ENCODE peak calls at places on chromosomes 16 and 17, in nine cellular contexts. One of them, this sample, is unnamed.

GRCh38 chr16:69520800-69521602 is 44.8 kb upstream of the NFAT5 start:
- DNase-seq in A549: no peak
- DNase-seq in H1: no peak
- DNase-seq in ovary: no peak
- DNase-seq in H54: no peak
- DNase-seq in uterus: no peak
- DNase-seq in spleen: no peak
- DNase-seq in body of pancreas: no peak
- DNase-seq in Peyer's patch: no peak
- DNase-seq in this sample: no peak

GRCh38 chr16:68448360-68448970 is at the start of gene SMPD3:
- DNase-seq in A549: peak
- DNase-seq in H1: peak
- DNase-seq in ovary: peak
- DNase-seq in H54: peak
- DNase-seq in uterus: peak
- DNase-seq in spleen: peak
- DNase-seq in body of pancreas: peak
- DNase-seq in Peyer's patch: peak
- DNase-seq in this sample: peak

GRCh38 chr17:1461193-1461944 is 5.3 kb upstream of the CRK start:
- DNase-seq in A549: no peak
- DNase-seq in H1: no peak
- DNase-seq in ovary: no peak
- DNase-seq in H54: no peak
- DNase-seq in uterus: no peak
- DNase-seq in spleen: no peak
- DNase-seq in body of pancreas: no peak
- DNase-seq in Peyer's patch: no peak
- DNase-seq in this sample: no peak

GRCh38 chr16:80671281-80671849 is 130.6 kb downstream of the DYNLRB2 start:
- DNase-seq in A549: no peak
- DNase-seq in H1: no peak
- DNase-seq in ovary: no peak
- DNase-seq in H54: no peak
- DNase-seq in uterus: no peak
- DNase-seq in spleen: no peak
- DNase-seq in body of pancreas: no peak
- DNase-seq in Peyer's patch: no peak
- DNase-seq in this sample: no peak

GRCh38 chr16:11528053-11528452 is 58.7 kb downstream of the LITAF start:
- DNase-seq in A549: no peak
- DNase-seq in H1: no peak
- DNase-seq in ovary: no peak
- DNase-seq in H54: no peak
- DNase-seq in uterus: no peak
- DNase-seq in spleen: no peak
- DNase-seq in body of pancreas: no peak
- DNase-seq in Peyer's patch: no peak
- DNase-seq in this sample: no peak

GRCh38 chr17:8436169-8436932 is 667 bp downstream of the NDEL1 start:
- DNase-seq in A549: peak
- DNase-seq in H1: no peak
- DNase-seq in ovary: peak
- DNase-seq in H54: peak
- DNase-seq in uterus: peak
- DNase-seq in spleen: peak
- DNase-seq in body of pancreas: peak
- DNase-seq in Peyer's patch: peak
- DNase-seq in this sample: peak

GRCh38 chr16:79758615-79759346 is 158.2 kb upstream of the MAF start:
- DNase-seq in A549: peak
- DNase-seq in H1: no peak
- DNase-seq in ovary: no peak
- DNase-seq in H54: no peak
- DNase-seq in uterus: no peak
- DNase-seq in spleen: no peak
- DNase-seq in body of pancreas: no peak
- DNase-seq in Peyer's patch: no peak
- DNase-seq in this sample: no peak

GRCh38 chr17:61570118-61570517 is 20.9 kb downstream of the NACA2 start:
- DNase-seq in A549: no peak
- DNase-seq in H1: no peak
- DNase-seq in ovary: no peak
- DNase-seq in H54: no peak
- DNase-seq in uterus: no peak
- DNase-seq in spleen: no peak
- DNase-seq in body of pancreas: no peak
- DNase-seq in Peyer's patch: no peak
- DNase-seq in this sample: no peak

GRCh38 chr17:60091109-60091508 is 12.4 kb upstream of the HEATR6 start:
- DNase-seq in A549: no peak
- DNase-seq in H1: no peak
- DNase-seq in ovary: no peak
- DNase-seq in H54: no peak
- DNase-seq in uterus: no peak
- DNase-seq in spleen: no peak
- DNase-seq in body of pancreas: no peak
- DNase-seq in Peyer's patch: no peak
- DNase-seq in this sample: no peak

GRCh38 chr16:82045471-82046178 is 10.6 kb downstream of the HSD17B2 start:
- DNase-seq in A549: no peak
- DNase-seq in H1: no peak
- DNase-seq in ovary: no peak
- DNase-seq in H54: no peak
- DNase-seq in uterus: no peak
- DNase-seq in spleen: no peak
- DNase-seq in body of pancreas: no peak
- DNase-seq in Peyer's patch: no peak
- DNase-seq in this sample: no peak

GRCh38 chr16:31063843-31064611 is 10.0 kb downstream of the ZNF668 start:
- DNase-seq in A549: no peak
- DNase-seq in H1: no peak
- DNase-seq in ovary: no peak
- DNase-seq in H54: no peak
- DNase-seq in uterus: no peak
- DNase-seq in spleen: no peak
- DNase-seq in body of pancreas: no peak
- DNase-seq in Peyer's patch: peak
- DNase-seq in this sample: no peak

GRCh38 chr17:69302682-69303081 is 24.3 kb downstream of the ABCA5 start:
- DNase-seq in A549: no peak
- DNase-seq in H1: no peak
- DNase-seq in ovary: no peak
- DNase-seq in H54: no peak
- DNase-seq in uterus: no peak
- DNase-seq in spleen: no peak
- DNase-seq in body of pancreas: no peak
- DNase-seq in Peyer's patch: no peak
- DNase-seq in this sample: no peak

GRCh38 chr17:27384261-27384701 is 72.0 kb upstream of the KSR1 start:
- DNase-seq in A549: peak
- DNase-seq in H1: no peak
- DNase-seq in ovary: no peak
- DNase-seq in H54: peak
- DNase-seq in uterus: peak
- DNase-seq in spleen: no peak
- DNase-seq in body of pancreas: peak
- DNase-seq in Peyer's patch: no peak
- DNase-seq in this sample: no peak

GRCh38 chr17:81384929-81385319 is 10.3 kb upstream of the BAHCC1 start:
- DNase-seq in A549: no peak
- DNase-seq in H1: no peak
- DNase-seq in ovary: peak
- DNase-seq in H54: no peak
- DNase-seq in uterus: peak
- DNase-seq in spleen: no peak
- DNase-seq in body of pancreas: no peak
- DNase-seq in Peyer's patch: no peak
- DNase-seq in this sample: no peak

DNA sequence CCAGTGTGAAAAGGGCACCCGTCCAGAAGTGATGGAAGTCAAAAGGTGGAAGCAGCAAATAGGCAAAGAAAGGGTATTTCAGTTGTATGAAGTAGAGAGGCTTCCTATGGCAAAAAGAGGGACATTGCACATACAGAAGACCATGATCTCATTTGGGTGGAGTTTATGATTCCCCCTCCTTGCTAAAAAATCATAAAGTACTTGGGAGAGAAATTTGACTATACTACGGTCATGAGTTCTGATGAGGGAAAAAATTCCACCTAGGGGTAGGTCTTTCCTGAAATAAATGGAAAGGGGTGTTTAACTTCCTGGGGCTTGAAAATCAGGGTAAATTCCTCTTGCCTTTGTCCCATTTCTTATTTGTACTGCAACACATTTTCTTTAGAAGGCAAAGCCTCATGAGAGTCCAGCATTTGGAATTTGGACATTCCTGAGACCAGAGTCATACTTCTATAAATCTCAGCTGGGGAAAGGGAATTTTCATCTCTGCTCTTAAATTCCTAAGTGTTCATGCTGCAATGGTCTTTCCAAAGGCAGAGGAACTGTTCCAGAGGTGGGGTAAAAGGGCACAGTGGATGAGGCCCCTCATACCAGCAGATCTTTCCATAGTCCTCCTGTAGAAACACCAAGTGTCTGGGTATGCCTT is 5.8 kb downstream of the LYRM1 start:
- DNase-seq in A549: no peak
- DNase-seq in H1: no peak
- DNase-seq in ovary: no peak
- DNase-seq in H54: no peak
- DNase-seq in uterus: peak
- DNase-seq in spleen: no peak
- DNase-seq in body of pancreas: no peak
- DNase-seq in Peyer's patch: no peak
- DNase-seq in this sample: no peak
- TF ChIP-seq POLR2A in A549: no peak
- TF ChIP-seq POLR2A in H1: no peak
- TF ChIP-seq POLR2A in ovary: no peak
- TF ChIP-seq POLR2A in H54: no peak
- TF ChIP-seq POLR2A in uterus: no peak
- TF ChIP-seq POLR2A in spleen: no peak
- TF ChIP-seq POLR2A in body of pancreas: no peak
- TF ChIP-seq POLR2A in Peyer's patch: no peak
- TF ChIP-seq POLR2A in this sample: no peak

DNA sequence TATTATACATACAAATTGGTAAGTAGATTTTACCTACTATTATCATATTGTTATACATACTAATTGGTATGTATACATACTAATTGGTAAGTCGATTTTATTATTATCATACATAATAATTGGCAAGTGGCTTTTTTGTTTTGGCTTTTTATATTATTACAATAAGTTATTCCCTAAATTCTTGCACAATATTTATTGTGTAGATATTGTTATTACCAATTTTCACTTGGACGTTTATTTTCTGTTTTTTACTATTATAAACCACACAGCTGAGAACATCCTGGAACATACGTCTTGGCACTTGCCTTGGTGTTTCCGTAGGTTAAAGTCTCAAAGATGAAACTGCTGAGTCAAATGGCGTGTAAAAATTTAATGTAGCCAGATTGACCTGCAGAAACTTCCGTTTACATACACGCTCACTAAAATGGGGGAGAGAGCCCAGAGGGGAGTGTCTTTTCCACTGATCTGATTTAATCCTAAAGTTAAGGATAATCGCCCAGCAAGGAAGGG is 18.9 kb downstream of the GNGT2 start:
- DNase-seq in A549: no peak
- DNase-seq in H1: no peak
- DNase-seq in ovary: no peak
- DNase-seq in H54: no peak
- DNase-seq in uterus: no peak
- DNase-seq in spleen: no peak
- DNase-seq in body of pancreas: no peak
- DNase-seq in Peyer's patch: no peak
- DNase-seq in this sample: no peak
- TF ChIP-seq POLR2A in A549: no peak
- TF ChIP-seq POLR2A in H1: no peak
- TF ChIP-seq POLR2A in ovary: no peak
- TF ChIP-seq POLR2A in H54: peak
- TF ChIP-seq POLR2A in uterus: peak
- TF ChIP-seq POLR2A in spleen: no peak
- TF ChIP-seq POLR2A in body of pancreas: no peak
- TF ChIP-seq POLR2A in Peyer's patch: no peak
- TF ChIP-seq POLR2A in this sample: no peak

GRCh38 chr16:87784812-87785211 is 19.0 kb upstream of the KLHDC4 start:
- DNase-seq in A549: no peak
- DNase-seq in H1: no peak
- DNase-seq in ovary: no peak
- DNase-seq in H54: no peak
- DNase-seq in uterus: no peak
- DNase-seq in spleen: no peak
- DNase-seq in body of pancreas: peak
- DNase-seq in Peyer's patch: no peak
- DNase-seq in this sample: no peak

GRCh38 chr16:87780385-87780989 is 14.7 kb upstream of the KLHDC4 start:
- DNase-seq in A549: no peak
- DNase-seq in H1: no peak
- DNase-seq in ovary: no peak
- DNase-seq in H54: no peak
- DNase-seq in uterus: no peak
- DNase-seq in spleen: no peak
- DNase-seq in body of pancreas: peak
- DNase-seq in Peyer's patch: no peak
- DNase-seq in this sample: no peak

GRCh38 chr16:87778476-87778829 is 12.7 kb upstream of the KLHDC4 start:
- DNase-seq in A549: no peak
- DNase-seq in H1: no peak
- DNase-seq in ovary: no peak
- DNase-seq in H54: no peak
- DNase-seq in uterus: no peak
- DNase-seq in spleen: no peak
- DNase-seq in body of pancreas: no peak
- DNase-seq in Peyer's patch: no peak
- DNase-seq in this sample: peak

GRCh38 chr16:87778830-87779579 is 13.2 kb upstream of the KLHDC4 start:
- DNase-seq in A549: peak
- DNase-seq in H1: peak
- DNase-seq in ovary: peak
- DNase-seq in H54: peak
- DNase-seq in uterus: peak
- DNase-seq in spleen: peak
- DNase-seq in body of pancreas: peak
- DNase-seq in Peyer's patch: peak
- DNase-seq in this sample: peak
- TF ChIP-seq POLR2A in A549: no peak
- TF ChIP-seq POLR2A in H1: peak
- TF ChIP-seq POLR2A in ovary: no peak
- TF ChIP-seq POLR2A in H54: no peak
- TF ChIP-seq POLR2A in uterus: no peak
- TF ChIP-seq POLR2A in spleen: no peak
- TF ChIP-seq POLR2A in body of pancreas: no peak
- TF ChIP-seq POLR2A in Peyer's patch: no peak
- TF ChIP-seq POLR2A in this sample: peak

GRCh38 chr17:21126645-21127507 is at the start of gene DHRS7B:
- DNase-seq in A549: peak
- DNase-seq in H1: peak
- DNase-seq in ovary: peak
- DNase-seq in H54: peak
- DNase-seq in uterus: peak
- DNase-seq in spleen: peak
- DNase-seq in body of pancreas: peak
- DNase-seq in Peyer's patch: peak
- DNase-seq in this sample: peak
- TF ChIP-seq POLR2A in A549: peak
- TF ChIP-seq POLR2A in H1: peak
- TF ChIP-seq POLR2A in ovary: peak
- TF ChIP-seq POLR2A in H54: peak
- TF ChIP-seq POLR2A in uterus: no peak
- TF ChIP-seq POLR2A in spleen: no peak
- TF ChIP-seq POLR2A in body of pancreas: peak
- TF ChIP-seq POLR2A in Peyer's patch: peak
- TF ChIP-seq POLR2A in this sample: peak